ENCODE peak calls at places on chromosomes 12 and 14, in six cellular contexts. Y, D, F, T, G and Q are unnamed samples.

GRCh38 chr14:68564236-68564825 is 228.5 kb downstream of the ZFP36L1 start:
- DNase-seq in Y (no peak), D (no peak), F (no peak), T (no peak), G (peak), Q (no peak)

GRCh38 chr12:77924703-77925102 is 94.0 kb downstream of the NAV3 start:
- DNase-seq in Y (no peak), D (peak), F (no peak), T (no peak), G (no peak), Q (no peak)

GRCh38 chr12:57845478-57846284 is 848 bp downstream of the CTDSP2 start:
- DNase-seq in Y (no peak), D (peak), F (peak), T (no peak), G (peak), Q (peak)

GRCh38 chr12:92408072-92408900 is 262.6 kb upstream of the BTG1 start:
- DNase-seq in Y (no peak), D (no peak), F (peak), T (peak), G (peak), Q (peak)

GRCh38 chr12:125305221-125305620 is 240.0 kb downstream of the AACS start:
- DNase-seq in Y (no peak), D (no peak), F (no peak), T (no peak), G (no peak), Q (no peak)

GRCh38 chr12:108267449-108267848 is 71.7 kb downstream of the CMKLR1 start:
- DNase-seq in Y (no peak), D (no peak), F (no peak), T (no peak), G (no peak), Q (no peak)

GRCh38 chr14:90235179-90235976 is 21.0 kb upstream of the PSMC1 start:
- DNase-seq in Y (no peak), D (peak), F (peak), T (peak), G (peak), Q (peak)

GRCh38 chr12:50597200-50598195 is 92.7 kb downstream of the DIP2B start:
- DNase-seq in Y (peak), D (peak), F (peak), T (peak), G (no peak), Q (peak)

GRCh38 chr14:49702725-49703124 is 9.8 kb downstream of the KLHDC1 start:
- DNase-seq in Y (no peak), D (peak), F (no peak), T (no peak), G (no peak), Q (no peak)

GRCh38 chr14:63993992-63994391 is 141.2 kb downstream of the SYNE2 start:
- DNase-seq in Y (no peak), D (no peak), F (no peak), T (no peak), G (no peak), Q (no peak)

GRCh38 chr12:48961801-48962200 is 4.5 kb upstream of the ARF3 start:
- DNase-seq in Y (no peak), D (no peak), F (no peak), T (no peak), G (no peak), Q (no peak)

GRCh38 chr12:62230652-62231051 is 29.6 kb upstream of the USP15 start:
- DNase-seq in Y (no peak), D (no peak), F (no peak), T (no peak), G (no peak), Q (no peak)

GRCh38 chr14:93206793-93207467 is at the start of the genes GON7 and UBR7:
- DNase-seq in Y (peak), D (peak), F (peak), T (peak), G (peak), Q (peak)

GRCh38 chr14:75831455-75831854 is 150.3 kb downstream of the TGFB3 start:
- DNase-seq in Y (no peak), D (peak), F (peak), T (no peak), G (no peak), Q (no peak)

GRCh38 chr14:74302160-74302628 is 540 bp downstream of the ABCD4 start:
- DNase-seq in Y (peak), D (peak), F (peak), T (no peak), G (peak), Q (peak)

GRCh38 chr12:46153267-46153872 is 115.5 kb downstream of the SLC38A1 start:
- DNase-seq in Y (no peak), D (peak), F (no peak), T (peak), G (peak), Q (peak)

GRCh38 chr12:25708661-25709060 is 155.6 kb upstream of the LMNTD1 start:
- DNase-seq in Y (no peak), D (no peak), F (no peak), T (no peak), G (no peak), Q (no peak)

GRCh38 chr12:124279846-124280360 is 15.0 kb upstream of the RFLNA start:
- DNase-seq in Y (no peak), D (no peak), F (no peak), T (no peak), G (no peak), Q (no peak)

GRCh38 chr14:99038401-99038800 is 233.6 kb downstream of the BCL11B start:
- DNase-seq in Y (no peak), D (peak), F (no peak), T (no peak), G (no peak), Q (no peak)

GRCh38 chr12:24839268-24839791 is 109.6 kb downstream of the BCAT1 start:
- DNase-seq in Y (peak), D (peak), F (no peak), T (no peak), G (no peak), Q (no peak)

GRCh38 chr14:98940693-98941437 is 331.1 kb downstream of the BCL11B start:
- DNase-seq in Y (no peak), D (no peak), F (no peak), T (no peak), G (no peak), Q (no peak)

GRCh38 chr14:78254911-78255431 is 84.8 kb downstream of the NRXN3 start:
- DNase-seq in Y (no peak), D (peak), F (no peak), T (no peak), G (no peak), Q (peak)

GRCh38 chr12:80763874-80764273 is 47.2 kb downstream of the MYF5 start:
- DNase-seq in Y (no peak), D (peak), F (peak), T (peak), G (peak), Q (peak)
- H2AFZ ChIP-seq in Y (no peak), D (no peak), F (no peak), T (no peak), G (peak), Q (no peak)

GRCh38 chr12:113469893-113470743 is 1.6 kb downstream of the LHX5 start:
- DNase-seq in Y (no peak), D (no peak), F (no peak), T (no peak), G (peak), Q (no peak)

GRCh38 chr12:113467514-113468364 is 3.9 kb downstream of the LHX5 start:
- DNase-seq in Y (no peak), D (no peak), F (no peak), T (no peak), G (peak), Q (no peak)

GRCh38 chr12:113467154-113467513 is 4.5 kb downstream of the LHX5 start:
- DNase-seq in Y (no peak), D (no peak), F (no peak), T (no peak), G (no peak), Q (no peak)

GRCh38 chr12:113469224-113469652 is 2.4 kb downstream of the LHX5 start:
- DNase-seq in Y (no peak), D (no peak), F (no peak), T (no peak), G (no peak), Q (no peak)

DNA sequence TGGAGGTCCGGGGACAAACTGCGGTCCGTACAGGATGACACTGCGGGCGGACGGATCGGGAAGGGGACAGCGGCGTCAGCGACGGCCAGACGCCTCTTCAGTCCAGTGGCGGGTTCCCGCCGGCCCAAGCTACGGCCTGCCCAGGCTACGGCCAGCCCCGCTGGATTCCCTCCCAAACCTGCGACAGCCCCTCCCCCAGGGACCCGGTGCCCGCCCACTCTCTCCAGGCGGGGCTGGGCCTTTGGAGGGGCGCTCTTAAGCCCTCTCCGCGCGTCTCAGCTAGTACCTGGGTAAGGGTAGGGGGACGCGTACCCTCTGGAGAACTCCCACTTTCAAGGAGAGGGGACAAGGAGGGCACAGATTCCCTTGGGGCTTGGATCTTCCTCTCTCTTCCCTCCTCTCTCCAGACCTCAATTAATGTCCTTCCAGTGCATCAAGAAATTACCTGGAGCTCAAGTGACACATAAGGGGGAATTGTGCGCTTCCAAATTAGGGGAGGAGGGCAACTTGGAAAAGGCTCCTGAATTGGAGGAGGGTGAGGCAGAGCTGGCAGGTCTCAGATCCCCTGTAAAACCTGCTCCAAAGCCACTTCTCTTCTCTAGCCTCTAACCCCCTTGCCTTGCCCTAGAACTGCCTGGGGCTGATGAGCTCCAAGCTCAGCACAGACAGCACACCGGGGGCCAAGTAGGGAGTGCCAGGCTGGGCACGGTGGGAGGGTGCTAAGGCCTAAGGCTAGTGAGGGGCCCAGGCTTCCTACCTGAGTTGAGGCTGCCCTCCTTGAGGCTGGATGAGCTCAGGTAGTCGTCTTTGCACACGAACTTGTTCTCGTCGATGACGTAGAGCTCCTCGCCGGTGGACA is 3.1 kb downstream of the LHX5 start:
- DNase-seq in Y (no peak), D (no peak), F (no peak), T (no peak), G (peak), Q (no peak)
- TF ChIP-seq EZH2 in Y (no peak), D (peak), F (no peak), T (no peak), G (no peak), Q (no peak)

DNA sequence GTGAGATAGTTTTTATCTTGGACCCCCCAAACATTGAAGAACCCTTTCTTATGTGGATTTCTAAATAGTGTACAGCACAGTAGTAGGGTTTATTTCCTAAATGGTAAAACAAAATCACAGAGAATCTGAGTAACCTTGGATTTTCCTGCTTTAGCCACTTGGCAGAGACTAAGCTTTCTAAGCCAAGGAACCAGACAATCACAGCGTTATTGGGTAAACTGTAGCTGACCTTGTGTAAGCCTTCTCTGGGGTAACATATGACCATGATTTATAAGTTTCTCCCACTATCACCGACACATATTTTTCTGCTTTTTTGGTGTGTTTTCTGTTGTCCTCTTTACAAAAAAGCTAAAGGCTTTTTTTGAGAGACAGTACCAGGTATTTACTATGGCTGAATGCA is 136.3 kb upstream of the PZP start:
- DNase-seq in Y (no peak), D (peak), F (no peak), T (no peak), G (no peak), Q (no peak)
- H3K27ac ChIP-seq in Y (no peak), D (no peak), F (no peak), T (no peak), G (no peak), Q (no peak)

GRCh38 chr12:109331546-109331945 is 16.2 kb upstream of the MYO1H start:
- DNase-seq in Y (no peak), D (no peak), F (no peak), T (no peak), G (peak), Q (no peak)
- H2AFZ ChIP-seq in Y (no peak), D (no peak), F (no peak), T (no peak), G (peak), Q (no peak)

DNA sequence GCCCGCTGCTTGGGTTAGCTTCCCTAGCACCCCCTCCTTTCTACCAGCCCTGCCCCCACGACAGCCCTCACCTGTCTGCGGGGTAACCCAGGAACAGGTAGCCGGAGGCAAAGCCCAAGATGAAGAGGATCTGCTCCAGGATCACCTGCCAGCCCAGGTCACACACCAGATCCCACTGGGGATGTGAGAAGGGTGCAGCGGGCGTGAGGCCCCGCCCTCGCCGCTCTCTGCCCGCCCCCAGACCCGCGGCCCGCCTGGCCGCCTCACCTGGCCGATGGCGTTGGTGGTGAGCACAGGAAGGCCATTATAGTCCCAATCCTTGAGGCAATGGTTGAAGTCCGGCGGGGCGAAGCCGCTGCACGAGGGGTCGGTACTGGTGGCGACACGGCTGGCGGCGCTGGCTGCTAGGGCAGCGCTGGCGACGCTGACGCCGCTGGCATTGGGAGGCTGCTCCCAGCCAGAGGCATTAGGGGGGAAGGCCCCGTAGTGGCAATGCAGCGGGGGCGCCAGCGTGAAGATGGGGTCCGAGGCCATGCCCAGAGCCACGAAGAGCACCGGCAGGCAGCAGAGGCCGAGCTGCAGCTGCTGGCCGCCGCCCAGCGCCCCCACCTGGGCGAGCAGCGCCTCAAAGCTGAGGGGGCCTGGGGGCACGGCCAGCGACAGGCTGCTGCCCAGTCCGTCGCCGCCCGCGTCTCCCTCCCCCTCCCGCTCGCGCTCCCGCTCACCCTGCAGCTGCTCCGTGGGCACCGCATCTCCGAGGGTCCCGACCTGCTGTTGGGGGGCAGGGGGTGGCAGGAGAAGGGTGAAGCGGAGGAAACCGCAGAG is 794 bp downstream of the SLC22A17 start:
- DNase-seq in Y (no peak), D (peak), F (no peak), T (no peak), G (peak), Q (no peak)
- TF ChIP-seq EZH2 in Y (no peak), D (peak), F (no peak), T (no peak), G (no peak), Q (no peak)

DNA sequence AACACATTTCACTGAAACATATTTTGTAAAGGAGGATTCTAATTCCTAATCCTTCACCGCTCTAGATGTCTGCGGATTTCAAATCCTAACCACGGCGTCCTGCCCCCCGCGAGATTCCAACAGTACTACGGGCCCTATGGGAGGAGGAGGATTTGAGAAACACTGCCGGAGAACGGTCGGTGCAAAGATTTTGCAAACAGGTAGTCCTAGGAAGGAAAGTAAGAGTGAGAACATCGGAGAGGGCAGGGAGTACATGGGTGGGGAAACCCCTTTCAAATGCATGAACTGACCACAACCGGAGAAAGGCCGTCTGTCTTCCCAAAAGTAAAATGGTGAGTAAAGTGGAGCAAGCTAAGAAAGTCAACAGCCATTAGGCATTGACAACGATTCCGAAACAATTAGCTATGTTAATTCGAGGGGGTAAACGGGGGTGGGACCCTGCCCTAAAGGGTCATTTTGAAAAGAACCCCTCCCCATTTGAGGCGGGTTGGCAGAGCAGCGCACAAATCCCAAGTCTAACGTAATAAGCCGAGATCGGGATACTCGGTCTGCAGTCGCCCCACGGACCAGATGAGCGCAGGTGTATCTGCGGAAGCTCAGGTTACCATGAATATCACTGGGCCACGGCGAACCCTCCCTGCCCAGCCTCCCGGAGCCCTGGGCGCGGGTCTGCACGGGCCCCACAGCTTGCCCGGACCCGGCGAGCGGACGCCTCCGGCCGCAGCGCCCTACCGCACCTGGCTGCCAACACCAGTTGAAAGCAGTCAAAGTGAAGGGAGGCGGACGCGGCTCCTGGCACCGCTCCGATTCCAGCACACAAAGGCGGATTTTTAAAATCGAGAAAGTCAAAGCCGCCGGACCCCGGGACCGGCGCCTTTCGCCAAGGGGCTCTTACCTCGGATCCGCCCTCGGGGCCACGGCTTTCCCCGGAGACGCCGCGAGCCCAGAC is 648 bp downstream of the EPS8 start:
- DNase-seq in Y (peak), D (peak), F (no peak), T (peak), G (peak), Q (peak)
- H3K27ac ChIP-seq in Y (no peak), D (peak), F (no peak), T (peak), G (no peak), Q (peak)